ENCODE peak calls at places on chromosomes 6 and 20, in five cellular contexts. One of them, this sample, is unnamed.

GRCh38 chr6:111430605-111431378 is 52.2 kb downstream of the REV3L start:
- DNase-seq in amygdala: no peak
- DNase-seq in GM13976: no peak
- DNase-seq in transverse colon: no peak
- DNase-seq in Ammon's horn: no peak
- DNase-seq in this sample: no peak

GRCh38 chr6:8193541-8193940 is 91.2 kb upstream of the EEF1E1 start:
- DNase-seq in amygdala: no peak
- DNase-seq in transverse colon: no peak
- DNase-seq in Ammon's horn: no peak
- DNase-seq in GM13976: no peak
- DNase-seq in this sample: no peak

GRCh38 chr20:50274570-50275430 is 84.2 kb downstream of the CEBPB start:
- DNase-seq in transverse colon: peak; percentile 55
- DNase-seq in Ammon's horn: peak; percentile 82
- DNase-seq in amygdala: no peak
- DNase-seq in GM13976: no peak
- DNase-seq in this sample: peak; percentile 43

GRCh38 chr6:85675030-85675819 is 32.5 kb upstream of the SYNCRIP start:
- DNase-seq in Ammon's horn: no peak
- DNase-seq in GM13976: no peak
- DNase-seq in amygdala: no peak
- DNase-seq in transverse colon: peak; percentile 23
- DNase-seq in this sample: no peak

GRCh38 chr6:20400476-20401402 is 940 bp upstream of the E2F3 start:
- DNase-seq in GM13976: no peak
- DNase-seq in Ammon's horn: peak; percentile 36
- DNase-seq in transverse colon: peak; percentile 57
- DNase-seq in amygdala: no peak
- DNase-seq in this sample: peak; percentile 77

GRCh38 chr6:33249732-33250625 is 21.7 kb downstream of the VPS52 start:
- DNase-seq in Ammon's horn: no peak
- DNase-seq in transverse colon: no peak
- DNase-seq in amygdala: no peak
- DNase-seq in GM13976: peak; percentile 18
- DNase-seq in this sample: peak; percentile 5

GRCh38 chr6:96836579-96837137 is 619 bp downstream of the GPR63 start:
- DNase-seq in transverse colon: no peak
- DNase-seq in Ammon's horn: peak; percentile 40
- DNase-seq in GM13976: no peak
- DNase-seq in amygdala: no peak
- DNase-seq in this sample: peak; percentile 12

GRCh38 chr6:157290797-157291196 is 32.5 kb downstream of the TMEM242 start:
- DNase-seq in Ammon's horn: no peak
- DNase-seq in amygdala: no peak
- DNase-seq in transverse colon: no peak
- DNase-seq in GM13976: no peak
- DNase-seq in this sample: no peak

GRCh38 chr20:22763257-22763906 is 179.0 kb upstream of the FOXA2 start:
- DNase-seq in GM13976: no peak
- DNase-seq in Ammon's horn: no peak
- DNase-seq in amygdala: no peak
- DNase-seq in transverse colon: no peak
- DNase-seq in this sample: no peak

GRCh38 chr20:1015181-1015580 is 13.1 kb upstream of the RSPO4 start:
- DNase-seq in Ammon's horn: no peak
- DNase-seq in transverse colon: no peak
- DNase-seq in GM13976: no peak
- DNase-seq in amygdala: no peak
- DNase-seq in this sample: no peak

GRCh38 chr6:79466222-79466834 is 70.9 kb downstream of the LCA5 start:
- DNase-seq in transverse colon: no peak
- DNase-seq in Ammon's horn: no peak
- DNase-seq in amygdala: no peak
- DNase-seq in GM13976: peak; percentile 31
- DNase-seq in this sample: no peak

GRCh38 chr6:40210628-40211056 is 276.4 kb upstream of the MOCS1 start:
- DNase-seq in GM13976: no peak
- DNase-seq in Ammon's horn: no peak
- DNase-seq in amygdala: no peak
- DNase-seq in transverse colon: no peak
- DNase-seq in this sample: no peak

GRCh38 chr6:2081155-2082138 is 164.0 kb downstream of the GMDS start:
- DNase-seq in amygdala: no peak
- DNase-seq in Ammon's horn: no peak
- DNase-seq in GM13976: peak; percentile 52
- DNase-seq in transverse colon: no peak
- DNase-seq in this sample: no peak

GRCh38 chr6:133187657-133188453 is 53.3 kb upstream of the EYA4 start:
- DNase-seq in Ammon's horn: no peak
- DNase-seq in amygdala: no peak
- DNase-seq in GM13976: no peak
- DNase-seq in transverse colon: no peak
- DNase-seq in this sample: no peak

GRCh38 chr20:18258126-18258860 is 30.0 kb upstream of the ZNF133 start:
- DNase-seq in GM13976: no peak
- DNase-seq in transverse colon: no peak
- DNase-seq in Ammon's horn: no peak
- DNase-seq in amygdala: no peak
- DNase-seq in this sample: no peak